ENCODE peak calls at places on chromosomes 6 and 20, in seven cellular contexts. Q is GM23248, V is GM23338, K is MM.1S, U is HCT116, X is hepatocyte, R is neural progenitor cell. F is an unnamed sample.

GRCh38 chr6:147238164-147238563 is 33.9 kb downstream of the STXBP5 start:
- DNase-seq in Q (no peak), V (peak; percentile 22), K (no peak), U (no peak), X (no peak), R (no peak), F (no peak)

GRCh38 chr20:56342783-56343182 is 16.0 kb upstream of the FAM210B start:
- DNase-seq in Q (no peak), V (no peak), K (no peak), U (no peak), X (no peak), R (no peak), F (no peak)

GRCh38 chr20:32356935-32357868 is 929 bp upstream of the ASXL1 start:
- DNase-seq in Q (peak; percentile 79), V (peak; percentile 51), K (no peak), U (peak; percentile 15), X (peak; percentile 80), R (no peak), F (no peak)

GRCh38 chr6:16762265-16762546 is 946 bp upstream of the ATXN1 start:
- DNase-seq in Q (peak; percentile 70), V (peak; percentile 59), K (no peak), U (no peak), X (no peak), R (no peak), F (no peak)

GRCh38 chr6:15561447-15562199 is 101.2 kb downstream of the DTNBP1 start:
- DNase-seq in Q (no peak), V (no peak), K (no peak), U (no peak), X (no peak), R (no peak), F (no peak)

GRCh38 chr20:57620999-57621398 is 773 bp upstream of the ZBP1 start:
- DNase-seq in Q (no peak), V (no peak), K (peak; percentile 78), U (no peak), X (no peak), R (no peak), F (peak; percentile 83)

GRCh38 chr6:65199121-65199520 is 507.9 kb downstream of the EYS start:
- DNase-seq in Q (no peak), V (no peak), K (no peak), U (no peak), X (no peak), R (no peak), F (no peak)

GRCh38 chr6:21633511-21634109 is 40.1 kb downstream of the SOX4 start:
- DNase-seq in Q (no peak), V (no peak), K (no peak), U (no peak), X (no peak), R (no peak), F (no peak)

GRCh38 chr20:46088409-46089075 is 1.2 kb downstream of the NCOA5 start:
- DNase-seq in Q (peak; percentile 59), V (peak; percentile 8), K (peak; percentile 45), U (no peak), X (peak; percentile 28), R (peak; percentile 26), F (peak; percentile 61)

GRCh38 chr6:119044263-119044662 is 34.2 kb downstream of the FAM184A start:
- DNase-seq in Q (no peak), V (no peak), K (no peak), U (no peak), X (no peak), R (no peak), F (no peak)

GRCh38 chr6:37375376-37375775 is 21.6 kb downstream of the RNF8 start:
- DNase-seq in Q (no peak), V (no peak), K (no peak), U (no peak), X (no peak), R (no peak), F (no peak)

GRCh38 chr6:166911248-166911677 is 45.1 kb downstream of the RNASET2 start:
- DNase-seq in Q (no peak), V (no peak), K (no peak), U (no peak), X (no peak), R (no peak), F (peak; percentile 16)

GRCh38 chr20:1664911-1665310 is 7.3 kb upstream of the SIRPG start:
- DNase-seq in Q (no peak), V (no peak), K (no peak), U (no peak), X (no peak), R (no peak), F (no peak)

GRCh38 chr20:39553120-39553519 is 591.0 kb downstream of the DHX35 start:
- DNase-seq in Q (no peak), V (no peak), K (no peak), U (no peak), X (no peak), R (no peak), F (no peak)

DNA sequence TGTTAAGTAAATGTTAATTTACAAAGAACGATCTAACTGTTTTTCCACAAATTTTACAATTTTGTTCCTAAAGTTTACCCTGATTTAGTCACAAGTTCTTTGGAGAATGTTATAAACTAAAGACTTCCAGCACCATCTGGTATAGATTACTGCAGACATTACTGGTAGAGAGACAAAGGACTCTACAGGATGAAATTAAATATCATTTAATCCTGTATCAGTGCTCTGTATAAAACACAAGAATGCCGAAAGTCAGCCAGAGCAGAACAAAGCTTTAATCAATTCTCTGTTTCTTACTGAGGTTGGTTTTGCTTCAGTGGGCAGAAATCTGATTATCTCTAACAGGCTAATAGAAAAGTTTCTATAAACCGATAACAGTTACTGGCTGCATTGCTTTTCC is 763.6 kb downstream of the TENT5A start:
- DNase-seq in Q (peak; percentile 5), V (no peak), K (no peak), U (no peak), X (no peak), R (no peak), F (no peak)
- TF ChIP-seq EZH2phosphoT487 in Q (no peak), V (no peak), K (no peak), U (no peak), X (no peak), R (no peak), F (no peak)

GRCh38 chr20:53598140-53599038 is 4.8 kb upstream of the ZNF217 start:
- DNase-seq in Q (no peak), V (no peak), K (peak; percentile 50), U (no peak), X (no peak), R (no peak), F (no peak)

GRCh38 chr20:53597085-53597482 is 3.4 kb upstream of the ZNF217 start:
- DNase-seq in Q (no peak), V (no peak), K (no peak), U (no peak), X (peak; percentile 56), R (no peak), F (no peak)

GRCh38 chr20:53595018-53595378 is 1.4 kb upstream of the ZNF217 start:
- DNase-seq in Q (no peak), V (no peak), K (no peak), U (no peak), X (no peak), R (no peak), F (no peak)

GRCh38 chr20:53597521-53598120 is 4.0 kb upstream of the ZNF217 start:
- DNase-seq in Q (no peak), V (no peak), K (no peak), U (no peak), X (peak; percentile 30), R (no peak), F (no peak)

GRCh38 chr20:53594068-53595017 is 704 bp upstream of the ZNF217 start:
- DNase-seq in Q (peak; percentile 95), V (peak; percentile 94), K (peak; percentile 93), U (peak; percentile 73), X (peak; percentile 98), R (peak; percentile 97), F (peak; percentile 96)
- TF ChIP-seq EZH2phosphoT487 in Q (no peak), V (no peak), K (no peak), U (no peak), X (no peak), R (no peak), F (no peak)

GRCh38 chr6:28240517-28240916 is 11.6 kb downstream of the ZKSCAN4 start:
- DNase-seq in Q (no peak), V (no peak), K (no peak), U (no peak), X (no peak), R (no peak), F (no peak)

GRCh38 chr6:28248916-28249315 is 3.2 kb downstream of the ZKSCAN4 start:
- DNase-seq in Q (no peak), V (no peak), K (no peak), U (no peak), X (no peak), R (no peak), F (no peak)

GRCh38 chr6:28250747-28251146 is 1.3 kb downstream of the ZKSCAN4 start:
- DNase-seq in Q (no peak), V (no peak), K (no peak), U (no peak), X (no peak), R (no peak), F (no peak)

GRCh38 chr6:28243946-28244345 is 8.1 kb downstream of the ZKSCAN4 start:
- DNase-seq in Q (no peak), V (no peak), K (no peak), U (no peak), X (no peak), R (no peak), F (no peak)

DNA sequence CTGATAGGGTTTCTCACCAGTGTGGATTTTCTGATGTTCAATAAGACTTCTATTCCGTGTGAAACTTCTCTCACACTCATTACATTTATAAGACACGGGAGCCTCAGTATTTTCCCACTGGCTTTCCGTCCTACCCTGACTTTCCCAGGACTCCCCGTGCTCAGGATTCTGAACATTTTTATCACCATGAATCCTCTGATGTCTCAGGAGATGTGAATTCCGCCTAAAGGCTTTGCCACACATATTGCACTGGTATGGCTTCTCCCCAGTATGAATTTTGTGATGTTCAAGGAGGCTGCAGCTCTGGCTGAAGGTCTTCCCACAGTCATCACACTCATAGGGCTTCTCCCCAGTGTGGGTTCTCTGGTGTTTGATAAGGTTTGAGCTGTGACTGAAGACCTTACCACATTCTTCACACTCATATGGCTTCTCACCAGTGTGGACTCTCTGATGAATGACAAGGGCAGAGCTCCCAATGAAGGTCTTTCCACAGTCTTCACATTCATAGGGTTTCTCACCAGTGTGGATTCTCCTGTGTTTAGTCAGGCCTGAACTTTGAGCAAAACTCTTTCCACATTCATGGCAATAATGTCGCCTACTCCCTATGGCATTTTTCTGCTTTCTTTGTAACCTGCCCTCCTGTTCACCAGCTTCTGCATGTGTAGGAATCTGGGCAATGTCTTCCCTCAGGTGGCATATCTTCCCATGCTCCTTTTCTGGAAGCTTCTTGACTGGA is 6.7 kb downstream of the ZKSCAN4 start:
- DNase-seq in Q (no peak), V (no peak), K (no peak), U (no peak), X (no peak), R (no peak), F (no peak)
- TF ChIP-seq EZH2phosphoT487 in Q (no peak), V (no peak), K (no peak), U (no peak), X (no peak), R (no peak), F (no peak)

DNA sequence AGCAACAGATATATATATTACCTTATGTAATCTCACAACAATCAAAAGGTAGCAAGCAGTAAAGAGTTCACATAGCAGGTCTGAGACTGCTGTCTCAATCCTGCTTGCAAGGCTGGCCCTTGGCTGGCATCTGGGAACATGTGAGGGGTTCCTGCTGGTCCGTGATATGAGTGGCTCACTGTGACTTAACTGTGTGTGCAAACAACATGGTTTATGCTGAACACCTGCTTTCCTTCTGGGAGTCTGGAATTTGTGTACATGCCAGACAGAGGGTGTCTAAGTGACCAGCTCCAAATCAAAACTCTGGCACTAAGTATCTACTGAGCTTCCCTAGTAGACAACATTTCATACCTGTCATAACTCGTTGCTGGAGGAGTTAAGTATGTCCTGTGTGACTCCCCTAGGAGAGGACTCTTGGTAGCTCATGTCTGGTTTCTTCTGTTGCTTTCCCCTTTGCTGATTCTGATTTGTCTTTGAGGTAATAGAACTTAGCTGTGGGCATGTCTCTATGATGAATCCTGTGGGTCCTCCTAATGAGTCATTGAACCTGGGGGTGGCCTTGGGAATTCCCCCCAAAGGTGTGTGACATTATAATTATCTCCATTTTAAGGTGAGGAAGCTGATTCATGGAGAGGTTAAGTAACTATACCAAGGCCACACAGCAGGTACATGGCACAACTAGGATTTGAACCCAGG is 131.6 kb upstream of the NEDD9 start:
- DNase-seq in Q (no peak), V (no peak), K (no peak), U (no peak), X (no peak), R (no peak), F (no peak)
- TF ChIP-seq EZH2phosphoT487 in Q (no peak), V (no peak), K (no peak), U (no peak), X (no peak), R (no peak), F (no peak)

F was measured in OCI-LY7.